ENCODE peak calls at places on chromosomes 6 and 20, in eight cellular contexts. One of them, this sample, is unnamed.

GRCh38 chr6:11341867-11342266 is 109.4 kb upstream of the NEDD9 start:
- DNase-seq in tibial nerve: no peak
- DNase-seq in breast epithelium: no peak
- DNase-seq in A549: no peak
- DNase-seq in uterus: no peak
- DNase-seq in esophagus squamous epithelium: no peak
- DNase-seq in ovary: no peak
- DNase-seq in vagina: no peak
- DNase-seq in this sample: no peak

GRCh38 chr6:27591660-27592059 is 118.8 kb upstream of the ZNF184 start:
- DNase-seq in tibial nerve: no peak
- DNase-seq in breast epithelium: no peak
- DNase-seq in A549: no peak
- DNase-seq in uterus: no peak
- DNase-seq in esophagus squamous epithelium: no peak
- DNase-seq in ovary: no peak
- DNase-seq in vagina: no peak
- DNase-seq in this sample: no peak

GRCh38 chr20:22752324-22752723 is 168.0 kb upstream of the FOXA2 start:
- DNase-seq in tibial nerve: no peak
- DNase-seq in breast epithelium: no peak
- DNase-seq in A549: no peak
- DNase-seq in uterus: no peak
- DNase-seq in esophagus squamous epithelium: no peak
- DNase-seq in ovary: no peak
- DNase-seq in vagina: no peak
- DNase-seq in this sample: no peak

GRCh38 chr6:64996301-64996700 is 710.7 kb downstream of the EYS start:
- DNase-seq in tibial nerve: no peak
- DNase-seq in breast epithelium: no peak
- DNase-seq in A549: no peak
- DNase-seq in uterus: no peak
- DNase-seq in esophagus squamous epithelium: no peak
- DNase-seq in ovary: no peak
- DNase-seq in vagina: no peak
- DNase-seq in this sample: no peak

GRCh38 chr20:30630761-30631160 is 626.7 kb upstream of the DEFB115 start:
- DNase-seq in tibial nerve: no peak
- DNase-seq in breast epithelium: no peak
- DNase-seq in A549: no peak
- DNase-seq in uterus: no peak
- DNase-seq in esophagus squamous epithelium: no peak
- DNase-seq in ovary: no peak
- DNase-seq in vagina: no peak
- DNase-seq in this sample: no peak

GRCh38 chr20:47392721-47393073 is 36.2 kb upstream of the ZMYND8 start:
- DNase-seq in tibial nerve: no peak
- DNase-seq in breast epithelium: no peak
- DNase-seq in A549: no peak
- DNase-seq in uterus: no peak
- DNase-seq in esophagus squamous epithelium: no peak
- DNase-seq in ovary: no peak
- DNase-seq in vagina: no peak
- DNase-seq in this sample: no peak

GRCh38 chr6:44489912-44490604 is 102.6 kb downstream of the CDC5L start:
- DNase-seq in tibial nerve: no peak
- DNase-seq in breast epithelium: peak
- DNase-seq in A549: peak
- DNase-seq in uterus: peak
- DNase-seq in esophagus squamous epithelium: no peak
- DNase-seq in ovary: peak
- DNase-seq in vagina: no peak
- DNase-seq in this sample: peak

GRCh38 chr20:36836591-36837329 is 39.2 kb upstream of the TLDC2 start:
- DNase-seq in tibial nerve: no peak
- DNase-seq in breast epithelium: no peak
- DNase-seq in A549: peak
- DNase-seq in uterus: peak
- DNase-seq in esophagus squamous epithelium: no peak
- DNase-seq in ovary: no peak
- DNase-seq in vagina: no peak
- DNase-seq in this sample: peak

GRCh38 chr6:169784941-169785340 is 33.5 kb downstream of the ERMARD start:
- DNase-seq in tibial nerve: no peak
- DNase-seq in breast epithelium: no peak
- DNase-seq in A549: no peak
- DNase-seq in uterus: no peak
- DNase-seq in esophagus squamous epithelium: no peak
- DNase-seq in ovary: no peak
- DNase-seq in vagina: no peak
- DNase-seq in this sample: no peak

GRCh38 chr6:34901930-34902329 is 12.9 kb downstream of the ANKS1A start:
- DNase-seq in tibial nerve: no peak
- DNase-seq in breast epithelium: no peak
- DNase-seq in A549: no peak
- DNase-seq in uterus: no peak
- DNase-seq in esophagus squamous epithelium: no peak
- DNase-seq in ovary: no peak
- DNase-seq in vagina: no peak
- DNase-seq in this sample: no peak

GRCh38 chr6:46555129-46555528 is 63.9 kb upstream of the RCAN2 start:
- DNase-seq in tibial nerve: no peak
- DNase-seq in breast epithelium: no peak
- DNase-seq in A549: no peak
- DNase-seq in uterus: no peak
- DNase-seq in esophagus squamous epithelium: no peak
- DNase-seq in ovary: no peak
- DNase-seq in vagina: no peak
- DNase-seq in this sample: no peak

GRCh38 chr6:143805832-143806281 is 37.3 kb upstream of the LTV1 start:
- DNase-seq in tibial nerve: no peak
- DNase-seq in breast epithelium: no peak
- DNase-seq in A549: no peak
- DNase-seq in uterus: no peak
- DNase-seq in esophagus squamous epithelium: no peak
- DNase-seq in ovary: no peak
- DNase-seq in vagina: no peak
- DNase-seq in this sample: no peak

GRCh38 chr20:61693055-61693600 is 372.6 kb downstream of the TAF4 start:
- DNase-seq in tibial nerve: no peak
- DNase-seq in breast epithelium: no peak
- DNase-seq in A549: no peak
- DNase-seq in uterus: no peak
- DNase-seq in esophagus squamous epithelium: no peak
- DNase-seq in ovary: no peak
- DNase-seq in vagina: no peak
- DNase-seq in this sample: no peak

GRCh38 chr20:4119854-4120209 is 104.5 kb upstream of the RNF24 start:
- DNase-seq in tibial nerve: no peak
- DNase-seq in breast epithelium: no peak
- DNase-seq in A549: no peak
- DNase-seq in uterus: no peak
- DNase-seq in esophagus squamous epithelium: no peak
- DNase-seq in ovary: no peak
- DNase-seq in vagina: no peak
- DNase-seq in this sample: no peak

GRCh38 chr6:6841571-6841970 is 253.1 kb downstream of the LY86 start:
- DNase-seq in tibial nerve: no peak
- DNase-seq in breast epithelium: no peak
- DNase-seq in A549: no peak
- DNase-seq in uterus: no peak
- DNase-seq in esophagus squamous epithelium: no peak
- DNase-seq in ovary: no peak
- DNase-seq in vagina: no peak
- DNase-seq in this sample: no peak

GRCh38 chr6:16481680-16482079 is 243.3 kb downstream of the GMPR start:
- DNase-seq in tibial nerve: no peak
- DNase-seq in breast epithelium: no peak
- DNase-seq in A549: no peak
- DNase-seq in uterus: no peak
- DNase-seq in esophagus squamous epithelium: no peak
- DNase-seq in ovary: no peak
- DNase-seq in vagina: no peak
- DNase-seq in this sample: no peak

GRCh38 chr6:132392792-132393191 is 8.5 kb downstream of the MOXD1 start:
- DNase-seq in tibial nerve: no peak
- DNase-seq in breast epithelium: no peak
- DNase-seq in A549: no peak
- DNase-seq in uterus: no peak
- DNase-seq in esophagus squamous epithelium: no peak
- DNase-seq in ovary: no peak
- DNase-seq in vagina: no peak
- DNase-seq in this sample: no peak
- TF ChIP-seq CTCF in tibial nerve: no peak
- TF ChIP-seq CTCF in breast epithelium: no peak
- TF ChIP-seq CTCF in A549: peak
- TF ChIP-seq CTCF in uterus: no peak
- TF ChIP-seq CTCF in esophagus squamous epithelium: peak
- TF ChIP-seq CTCF in ovary: no peak
- TF ChIP-seq CTCF in vagina: no peak
- TF ChIP-seq CTCF in this sample: no peak

GRCh38 chr20:21127201-21127981 is 1.5 kb downstream of the KIZ start:
- DNase-seq in tibial nerve: no peak
- DNase-seq in breast epithelium: no peak
- DNase-seq in A549: no peak
- DNase-seq in uterus: no peak
- DNase-seq in esophagus squamous epithelium: no peak
- DNase-seq in ovary: no peak
- DNase-seq in vagina: no peak
- DNase-seq in this sample: no peak

GRCh38 chr20:21129861-21130260 is 4.0 kb downstream of the KIZ start:
- DNase-seq in tibial nerve: no peak
- DNase-seq in breast epithelium: no peak
- DNase-seq in A549: no peak
- DNase-seq in uterus: no peak
- DNase-seq in esophagus squamous epithelium: no peak
- DNase-seq in ovary: no peak
- DNase-seq in vagina: no peak
- DNase-seq in this sample: no peak

GRCh38 chr20:21124190-21124589 is 1.7 kb upstream of the KIZ start:
- DNase-seq in tibial nerve: no peak
- DNase-seq in breast epithelium: no peak
- DNase-seq in A549: no peak
- DNase-seq in uterus: no peak
- DNase-seq in esophagus squamous epithelium: no peak
- DNase-seq in ovary: no peak
- DNase-seq in vagina: no peak
- DNase-seq in this sample: no peak

GRCh38 chr20:21125072-21125848 is 622 bp upstream of the KIZ start:
- DNase-seq in tibial nerve: no peak
- DNase-seq in breast epithelium: peak
- DNase-seq in A549: peak
- DNase-seq in uterus: peak
- DNase-seq in esophagus squamous epithelium: no peak
- DNase-seq in ovary: no peak
- DNase-seq in vagina: no peak
- DNase-seq in this sample: peak

DNA sequence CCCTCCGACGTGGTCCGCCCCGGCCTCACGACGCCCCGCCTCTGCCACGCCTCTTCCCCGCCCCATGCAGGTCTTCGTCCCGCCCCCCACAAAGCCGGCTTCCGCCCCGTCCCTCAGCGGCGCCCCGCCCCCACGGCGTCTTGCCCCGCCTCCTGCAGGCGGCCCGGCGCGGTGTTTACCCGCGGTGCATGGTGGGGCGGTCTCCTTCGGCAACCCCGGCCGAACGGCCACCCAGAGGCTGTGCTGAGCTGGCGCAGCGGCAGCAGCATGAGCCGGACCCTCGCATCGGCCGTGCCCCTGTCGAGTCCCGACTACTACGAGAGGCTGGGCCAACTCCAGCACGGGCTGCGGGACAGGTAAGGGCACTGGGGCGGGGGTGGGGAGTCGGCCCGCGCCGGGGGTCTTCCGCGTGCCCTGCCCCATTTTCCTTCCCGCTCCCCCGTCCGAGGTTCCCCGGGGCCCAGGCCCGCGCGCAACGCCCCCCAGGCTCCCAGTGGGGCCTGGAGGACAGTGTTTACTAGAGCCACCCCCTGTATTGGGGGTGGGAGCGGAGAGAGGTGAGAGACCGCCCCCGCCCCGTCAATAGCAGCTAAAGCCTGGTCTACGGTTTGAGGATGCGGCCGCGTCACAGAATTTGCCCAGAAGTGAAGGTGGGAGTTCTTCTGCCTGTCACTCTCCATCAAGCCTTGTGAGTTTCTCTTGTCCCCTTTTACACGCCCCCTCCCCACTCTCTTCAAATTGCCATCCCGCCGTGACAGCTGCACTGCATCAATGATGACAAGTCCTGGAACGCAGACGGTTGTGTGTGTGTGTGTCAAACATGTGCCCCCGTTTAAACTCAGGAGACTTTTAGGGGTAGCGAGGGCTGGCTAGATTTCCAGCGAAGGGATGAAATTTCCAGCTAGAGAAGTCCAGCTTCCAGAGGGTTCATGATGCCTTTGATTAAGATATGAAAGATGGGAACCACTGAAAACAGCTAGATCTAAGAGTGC is at the start of gene KIZ:
- DNase-seq in tibial nerve: peak
- DNase-seq in breast epithelium: peak
- DNase-seq in A549: peak
- DNase-seq in uterus: peak
- DNase-seq in esophagus squamous epithelium: peak
- DNase-seq in ovary: peak
- DNase-seq in vagina: peak
- DNase-seq in this sample: peak
- TF ChIP-seq POLR2A in tibial nerve: peak
- TF ChIP-seq POLR2A in breast epithelium: peak
- TF ChIP-seq POLR2A in A549: peak
- TF ChIP-seq POLR2A in uterus: peak
- TF ChIP-seq POLR2A in esophagus squamous epithelium: peak
- TF ChIP-seq POLR2A in ovary: peak
- TF ChIP-seq POLR2A in vagina: no peak
- TF ChIP-seq POLR2A in this sample: peak

GRCh38 chr6:15441215-15441868 is 195.5 kb downstream of the JARID2 start:
- DNase-seq in tibial nerve: no peak
- DNase-seq in breast epithelium: no peak
- DNase-seq in A549: peak
- DNase-seq in uterus: peak
- DNase-seq in esophagus squamous epithelium: no peak
- DNase-seq in ovary: no peak
- DNase-seq in vagina: no peak
- DNase-seq in this sample: peak
- TF ChIP-seq CTCF in tibial nerve: peak
- TF ChIP-seq CTCF in breast epithelium: peak
- TF ChIP-seq CTCF in A549: peak
- TF ChIP-seq CTCF in uterus: peak
- TF ChIP-seq CTCF in esophagus squamous epithelium: peak
- TF ChIP-seq CTCF in ovary: peak
- TF ChIP-seq CTCF in vagina: peak
- TF ChIP-seq CTCF in this sample: peak

DNA sequence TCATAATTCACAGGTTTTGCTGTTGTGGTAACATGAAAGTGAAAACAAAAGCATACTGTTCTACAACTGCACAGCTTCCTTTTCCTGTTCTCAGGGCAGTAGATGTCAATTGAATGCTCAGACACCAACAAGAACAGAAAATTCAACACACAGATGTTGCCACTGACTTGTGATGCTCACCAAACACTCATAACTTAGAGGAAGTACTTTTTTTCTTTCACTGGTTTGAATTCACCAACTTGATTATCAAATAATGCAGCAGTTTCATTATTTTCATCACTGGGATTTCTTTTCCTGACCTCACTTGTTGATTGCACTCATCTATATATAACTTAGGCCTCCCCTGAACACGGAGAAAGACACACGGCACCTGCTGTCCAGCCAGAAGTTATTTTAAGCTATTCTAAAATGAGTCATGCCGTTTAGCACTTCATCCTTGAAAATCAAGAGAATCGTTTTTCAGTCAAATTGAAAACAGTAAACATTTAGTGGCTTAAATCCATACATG is 957 bp downstream of the TXLNB start:
- DNase-seq in tibial nerve: no peak
- DNase-seq in breast epithelium: no peak
- DNase-seq in A549: no peak
- DNase-seq in uterus: peak
- DNase-seq in esophagus squamous epithelium: no peak
- DNase-seq in ovary: no peak
- DNase-seq in vagina: no peak
- DNase-seq in this sample: no peak
- TF ChIP-seq POLR2A in tibial nerve: no peak
- TF ChIP-seq POLR2A in breast epithelium: no peak
- TF ChIP-seq POLR2A in A549: no peak
- TF ChIP-seq POLR2A in uterus: no peak
- TF ChIP-seq POLR2A in esophagus squamous epithelium: peak
- TF ChIP-seq POLR2A in ovary: no peak
- TF ChIP-seq POLR2A in vagina: no peak
- TF ChIP-seq POLR2A in this sample: no peak